ENCODE peak calls at places on chromosomes 1 and 21, in seven cellular contexts. Y is upper lobe of right lung; K is CD8-positive, alpha-beta T cell; M is mesenchymal stem cell; A is foreskin fibroblast; L is mesendoderm; C is OCI-LY7. E is an unnamed sample.

GRCh38 chr1:214076341-214077035 is 88.7 kb downstream of the PROX1 start:
- DNase-seq in K (no peak), M (no peak), Y (no peak), C (no peak), L (no peak), A (no peak), E (no peak)

GRCh38 chr1:53545663-53546408 is 86.6 kb downstream of the DMRTB1 start:
- DNase-seq in A (peak; percentile 74), M (no peak), K (no peak), L (no peak), C (no peak), Y (peak; percentile 47), E (peak; percentile 40)

GRCh38 chr21:15301736-15302135 is 236.9 kb upstream of the NRIP1 start:
- DNase-seq in Y (no peak), L (no peak), K (no peak), C (no peak), M (no peak), A (no peak), E (no peak)

GRCh38 chr1:55690366-55690765 is 475.2 kb upstream of the USP24 start:
- DNase-seq in Y (no peak), A (no peak), M (no peak), C (no peak), L (no peak), K (no peak), E (no peak)

GRCh38 chr1:182614796-182615451 is 10.7 kb upstream of the RGS16 start:
- DNase-seq in M (peak; percentile 98), K (peak; percentile 41), Y (peak; percentile 89), A (peak; percentile 96), C (peak; percentile 43), L (peak; percentile 97), E (no peak)

GRCh38 chr1:38512789-38513188 is 346.8 kb downstream of the RRAGC start:
- DNase-seq in L (no peak), A (no peak), M (no peak), K (no peak), C (no peak), Y (peak; percentile 71), E (no peak)

GRCh38 chr1:21307663-21308062 is 17.4 kb upstream of the ECE1 start:
- DNase-seq in C (no peak), K (no peak), L (no peak), Y (no peak), A (peak; percentile 58), M (no peak), E (no peak)

GRCh38 chr1:205675247-205675646 is 5.1 kb downstream of the SLC45A3 start:
- DNase-seq in A (no peak), K (no peak), C (no peak), Y (no peak), M (no peak), L (no peak), E (no peak)

GRCh38 chr21:32538147-32538792 is 47.1 kb downstream of the TCP10L start:
- DNase-seq in L (no peak), K (peak; percentile 41), M (no peak), C (no peak), Y (no peak), A (no peak), E (no peak)

GRCh38 chr1:242811092-242811840 is 286.8 kb upstream of the PLD5 start:
- DNase-seq in K (no peak), M (no peak), C (no peak), L (no peak), Y (no peak), A (no peak), E (no peak)

GRCh38 chr1:221987860-221988520 is 246.1 kb upstream of the DUSP10 start:
- DNase-seq in K (no peak), C (no peak), Y (no peak), L (peak; percentile 45), M (peak; percentile 68), A (peak; percentile 89), E (no peak)

GRCh38 chr1:94951509-94952208 is 24.7 kb upstream of the CNN3 start:
- DNase-seq in M (no peak), A (peak; percentile 76), K (no peak), Y (no peak), C (no peak), L (no peak), E (no peak)

GRCh38 chr1:113981962-113982931 is 3.0 kb downstream of the OLFML3 start:
- DNase-seq in C (no peak), A (peak; percentile 95), L (peak; percentile 35), Y (peak; percentile 72), K (no peak), M (peak; percentile 88), E (no peak)

DNA sequence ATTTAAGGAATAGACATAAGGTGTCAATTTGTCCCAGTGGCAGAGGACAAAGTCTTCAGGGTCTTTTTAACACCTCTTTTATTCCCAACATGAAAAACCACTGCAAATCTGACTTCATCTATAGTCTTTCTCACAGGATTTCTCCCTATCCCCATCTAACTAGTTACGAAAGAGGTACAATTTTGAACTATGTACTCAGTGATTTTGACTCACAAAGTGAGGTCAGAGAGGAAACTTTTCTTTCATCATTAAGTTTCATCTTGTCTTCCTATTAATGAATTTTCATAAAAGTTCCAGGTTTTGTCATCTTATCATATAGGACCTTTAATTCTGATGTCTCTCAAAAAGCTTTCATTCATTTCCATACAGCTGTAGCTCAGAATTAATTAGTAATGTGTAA is 63.3 kb downstream of the ASH1L start:
- DNase-seq in L (no peak), K (no peak), C (no peak), Y (no peak), A (peak; percentile 65), M (peak; percentile 25), E (no peak)
- H3K4me3 ChIP-seq in L (no peak overlapping the region), K (no peak overlapping the region), C (peak overlapping the region; percentile 55), Y (no peak overlapping the region), A (no peak overlapping the region), M (no peak overlapping the region), E (no peak overlapping the region)

DNA sequence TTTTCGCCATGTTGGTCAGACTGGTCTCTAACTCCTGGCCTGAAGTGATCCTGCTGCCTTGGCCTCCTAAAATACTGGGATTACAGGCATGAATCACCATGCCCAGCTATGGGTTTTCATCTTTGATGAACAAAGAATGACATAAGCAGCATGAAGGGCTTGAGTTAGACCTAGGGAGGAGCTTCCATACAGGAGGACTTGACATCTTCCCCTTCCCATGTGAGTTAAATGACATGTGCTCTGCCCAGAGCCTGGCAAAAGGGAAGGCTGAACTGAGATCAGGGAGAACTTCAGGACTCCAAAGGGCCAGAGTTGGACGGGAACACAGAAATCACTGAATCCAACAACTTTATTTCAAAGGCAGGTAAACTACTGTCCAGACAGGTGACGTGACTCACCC is 7.4 kb downstream of the NHLH1 start:
- DNase-seq in Y (no peak), A (no peak), K (no peak), M (no peak), L (no peak), C (no peak), E (no peak)
- H3K4me3 ChIP-seq in Y (no peak overlapping the region), A (no peak overlapping the region), K (no peak overlapping the region), M (no peak overlapping the region), L (no peak overlapping the region), C (no peak overlapping the region), E (no peak overlapping the region)

GRCh38 chr1:24551290-24551859 is 4.5 kb upstream of the NCMAP start:
- DNase-seq in A (no peak), M (no peak), C (no peak), Y (peak; percentile 11), K (no peak), L (no peak), E (no peak)
- H3K4me3 ChIP-seq in A (no peak overlapping the region), M (no peak overlapping the region), C (no peak overlapping the region), Y (no peak overlapping the region), K (no peak overlapping the region), L (no peak overlapping the region), E (no peak overlapping the region)

DNA sequence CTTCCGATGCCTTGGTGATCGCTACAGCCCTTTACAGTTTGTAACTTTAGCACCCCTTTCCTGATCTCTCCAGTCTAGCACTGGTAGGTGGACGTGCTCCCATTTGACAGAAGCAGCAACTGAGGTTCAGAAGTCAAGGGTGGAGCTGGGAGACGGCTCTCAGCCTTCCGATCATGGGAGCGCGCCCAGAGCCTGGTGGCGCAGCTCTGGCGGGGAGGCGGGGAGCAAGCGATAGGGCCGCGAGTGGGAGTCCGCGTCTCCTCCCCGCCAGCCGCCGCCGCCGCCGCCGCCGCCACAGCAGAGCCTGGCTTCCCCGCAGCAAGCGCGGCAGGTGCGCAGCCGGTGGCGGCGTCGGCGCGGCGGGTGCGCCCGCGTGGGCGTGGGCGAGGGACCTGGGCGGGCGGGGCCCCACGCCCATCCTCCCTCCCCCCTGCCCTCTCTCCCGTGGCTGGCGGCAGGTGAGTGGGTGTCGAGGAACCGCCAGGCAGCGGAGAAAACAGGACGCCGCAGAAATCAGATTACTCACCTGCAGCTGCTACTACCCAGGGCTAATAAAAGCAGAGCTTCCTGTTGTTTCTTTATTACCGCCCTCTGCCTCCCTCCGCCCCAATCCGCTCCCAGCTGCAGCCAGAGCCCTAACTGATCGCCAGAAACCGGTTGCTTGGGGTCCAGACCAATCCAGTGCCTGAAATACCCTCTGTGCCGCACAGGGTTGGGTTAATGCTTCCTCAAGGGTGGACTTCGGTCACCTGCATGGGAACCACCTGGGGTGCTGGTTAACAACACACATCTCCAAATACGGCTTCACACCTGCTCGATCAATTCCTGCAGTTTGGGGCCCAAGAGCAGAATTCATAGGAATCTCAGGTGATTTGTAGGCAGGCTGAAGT is 60.2 kb upstream of the ID3 start:
- DNase-seq in K (peak; percentile 85), Y (peak; percentile 72), M (no peak), L (peak; percentile 72), C (peak; percentile 97), A (peak; percentile 30), E (no peak)
- H3K4me3 ChIP-seq in K (peak overlapping the region; percentile 50), Y (peak overlapping the region; percentile 32), M (peak overlapping the region; percentile 29), L (no peak overlapping the region), C (peak overlapping the region; percentile 69), A (no peak overlapping the region), E (peak overlapping the region; percentile 26)

GRCh38 chr1:99934801-99935200 is 35.0 kb upstream of the SLC35A3 start:
- DNase-seq in A (no peak), C (no peak), M (no peak), L (no peak), Y (no peak), K (no peak), E (no peak)
- H3K4me3 ChIP-seq in A (no peak overlapping the region), C (no peak overlapping the region), M (no peak overlapping the region), L (no peak overlapping the region), Y (no peak overlapping the region), K (no peak overlapping the region), E (no peak overlapping the region)

DNA sequence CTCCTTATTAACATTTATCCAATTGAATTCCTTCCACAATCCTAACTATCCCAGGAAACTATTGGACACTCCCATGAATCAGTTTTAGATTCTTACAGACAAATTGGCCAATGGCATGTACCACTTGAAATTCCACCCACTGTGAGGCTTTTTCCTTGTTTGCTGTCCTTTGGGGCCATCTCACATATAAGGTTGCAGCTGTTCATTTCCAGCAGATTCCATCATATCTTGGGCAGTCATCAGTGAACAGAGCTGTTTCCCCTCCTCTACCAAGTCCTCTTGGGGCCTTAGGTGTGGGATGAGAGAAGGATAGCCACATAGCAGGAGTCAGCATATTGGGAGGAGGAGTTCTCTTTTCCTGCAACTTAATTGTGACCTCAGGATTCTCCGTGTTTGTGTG is 109.1 kb downstream of the HHAT start:
- DNase-seq in L (no peak), Y (no peak), K (no peak), M (peak; percentile 6), C (no peak), A (no peak), E (no peak)
- H3K4me3 ChIP-seq in L (no peak overlapping the region), Y (no peak overlapping the region), K (no peak overlapping the region), M (no peak overlapping the region), C (no peak overlapping the region), A (no peak overlapping the region), E (no peak overlapping the region)

E was measured in RWPE2.